ENCODE peak calls at places on chromosomes 6 and 20, in eight cellular contexts. One of them, this sample, is unnamed.

GRCh38 chr6:125858427-125859320 is 67.9 kb downstream of the NCOA7 start:
- DNase-seq in central memory CD4-positive, alpha-beta T cell: peak
- DNase-seq in RWPE1: peak
- DNase-seq in fibroblast of gingiva: peak
- DNase-seq in neural progenitor cell: peak
- DNase-seq in HuH-7.5: peak
- DNase-seq in dermis microvascular lymphatic vessel endothelial cell: peak
- DNase-seq in mesenteric fat pad: no peak
- DNase-seq in this sample: peak

GRCh38 chr6:30156262-30156599 is 4.8 kb downstream of the TRIM10 start:
- DNase-seq in fibroblast of gingiva: no peak
- DNase-seq in mesenteric fat pad: no peak
- DNase-seq in dermis microvascular lymphatic vessel endothelial cell: peak
- DNase-seq in HuH-7.5: no peak
- DNase-seq in central memory CD4-positive, alpha-beta T cell: no peak
- DNase-seq in RWPE1: peak
- DNase-seq in neural progenitor cell: no peak
- DNase-seq in this sample: peak

GRCh38 chr6:80223743-80224212 is 117.3 kb downstream of the BCKDHB start:
- DNase-seq in HuH-7.5: no peak
- DNase-seq in fibroblast of gingiva: peak
- DNase-seq in central memory CD4-positive, alpha-beta T cell: no peak
- DNase-seq in dermis microvascular lymphatic vessel endothelial cell: peak
- DNase-seq in mesenteric fat pad: no peak
- DNase-seq in neural progenitor cell: no peak
- DNase-seq in RWPE1: no peak
- DNase-seq in this sample: no peak

GRCh38 chr6:24734166-24734565 is 15.2 kb upstream of the C6orf62 start:
- DNase-seq in RWPE1: no peak
- DNase-seq in dermis microvascular lymphatic vessel endothelial cell: no peak
- DNase-seq in central memory CD4-positive, alpha-beta T cell: no peak
- DNase-seq in fibroblast of gingiva: no peak
- DNase-seq in HuH-7.5: no peak
- DNase-seq in mesenteric fat pad: no peak
- DNase-seq in neural progenitor cell: no peak
- DNase-seq in this sample: no peak

GRCh38 chr6:33610057-33610456 is 11.1 kb upstream of the ITPR3 start:
- DNase-seq in mesenteric fat pad: no peak
- DNase-seq in neural progenitor cell: no peak
- DNase-seq in fibroblast of gingiva: no peak
- DNase-seq in HuH-7.5: no peak
- DNase-seq in central memory CD4-positive, alpha-beta T cell: no peak
- DNase-seq in RWPE1: no peak
- DNase-seq in dermis microvascular lymphatic vessel endothelial cell: no peak
- DNase-seq in this sample: no peak

GRCh38 chr6:26660096-26660425 is 515 bp upstream of the ZNF322 start:
- DNase-seq in fibroblast of gingiva: peak
- DNase-seq in central memory CD4-positive, alpha-beta T cell: peak
- DNase-seq in RWPE1: peak
- DNase-seq in HuH-7.5: no peak
- DNase-seq in dermis microvascular lymphatic vessel endothelial cell: peak
- DNase-seq in neural progenitor cell: no peak
- DNase-seq in mesenteric fat pad: no peak
- DNase-seq in this sample: no peak

GRCh38 chr20:5569021-5569420 is 181.2 kb upstream of the SHLD1 start:
- DNase-seq in central memory CD4-positive, alpha-beta T cell: peak
- DNase-seq in RWPE1: peak
- DNase-seq in fibroblast of gingiva: peak
- DNase-seq in neural progenitor cell: no peak
- DNase-seq in mesenteric fat pad: no peak
- DNase-seq in dermis microvascular lymphatic vessel endothelial cell: peak
- DNase-seq in HuH-7.5: peak
- DNase-seq in this sample: peak

GRCh38 chr20:62752181-62752670 is 43.6 kb downstream of the NTSR1 start:
- DNase-seq in central memory CD4-positive, alpha-beta T cell: no peak
- DNase-seq in RWPE1: no peak
- DNase-seq in dermis microvascular lymphatic vessel endothelial cell: no peak
- DNase-seq in HuH-7.5: no peak
- DNase-seq in neural progenitor cell: peak
- DNase-seq in fibroblast of gingiva: no peak
- DNase-seq in mesenteric fat pad: no peak
- DNase-seq in this sample: no peak

GRCh38 chr6:168355716-168356522 is 36.3 kb upstream of the DACT2 start:
- DNase-seq in central memory CD4-positive, alpha-beta T cell: no peak
- DNase-seq in neural progenitor cell: peak
- DNase-seq in fibroblast of gingiva: no peak
- DNase-seq in dermis microvascular lymphatic vessel endothelial cell: no peak
- DNase-seq in mesenteric fat pad: peak
- DNase-seq in RWPE1: peak
- DNase-seq in HuH-7.5: peak
- DNase-seq in this sample: peak

GRCh38 chr6:21882066-21882465 is 288.5 kb downstream of the SOX4 start:
- DNase-seq in central memory CD4-positive, alpha-beta T cell: no peak
- DNase-seq in RWPE1: no peak
- DNase-seq in dermis microvascular lymphatic vessel endothelial cell: no peak
- DNase-seq in neural progenitor cell: no peak
- DNase-seq in fibroblast of gingiva: no peak
- DNase-seq in HuH-7.5: no peak
- DNase-seq in mesenteric fat pad: no peak
- DNase-seq in this sample: no peak

GRCh38 chr20:58639182-58640146 is 11.6 kb upstream of the STX16 start:
- DNase-seq in dermis microvascular lymphatic vessel endothelial cell: no peak
- DNase-seq in fibroblast of gingiva: no peak
- DNase-seq in HuH-7.5: no peak
- DNase-seq in central memory CD4-positive, alpha-beta T cell: no peak
- DNase-seq in RWPE1: no peak
- DNase-seq in mesenteric fat pad: peak
- DNase-seq in neural progenitor cell: no peak
- DNase-seq in this sample: no peak

GRCh38 chr6:83092756-83093399 is 25.4 kb downstream of the DOP1A start:
- DNase-seq in central memory CD4-positive, alpha-beta T cell: no peak
- DNase-seq in HuH-7.5: no peak
- DNase-seq in fibroblast of gingiva: peak
- DNase-seq in neural progenitor cell: no peak
- DNase-seq in dermis microvascular lymphatic vessel endothelial cell: no peak
- DNase-seq in mesenteric fat pad: no peak
- DNase-seq in RWPE1: no peak
- DNase-seq in this sample: no peak